ENCODE peak calls at places on chromosomes 16 and 17, in seven cellular contexts. P is activated CD4-positive, alpha-beta T cell treated with anti-CD3 and anti-CD28 coated beads for 24 hours; R is hepatic stellate cell; E is left colon; V is T-helper 9 cell; M is NCI-H446; T is AG20443. W is an unnamed sample.

GRCh38 chr16:85313541-85314208 is 201.4 kb upstream of the CIBAR2 start:
- DNase-seq in P (no peak), R (no peak), E (no peak), T (peak), V (no peak), M (no peak), W (peak)

GRCh38 chr17:78075545-78075944 is 53.0 kb downstream of the TMC6 start:
- DNase-seq in V (no peak), R (no peak), P (no peak), T (no peak), M (no peak), E (no peak), W (no peak)

GRCh38 chr17:65287040-65287439 is 149.9 kb downstream of the RGS9 start:
- DNase-seq in E (no peak), M (no peak), P (no peak), R (peak), T (peak), V (no peak), W (peak)

GRCh38 chr17:44968225-44969143 is at the start of gene C1QL1:
- DNase-seq in T (peak), E (peak), P (peak), M (peak), R (peak), V (peak), W (peak)

GRCh38 chr16:67773569-67774456 is 32.5 kb downstream of the RANBP10 start:
- DNase-seq in V (no peak), E (no peak), T (no peak), M (no peak), R (no peak), P (no peak), W (no peak)

GRCh38 chr16:81723098-81723723 is 55.9 kb upstream of the PLCG2 start:
- DNase-seq in P (peak), M (peak), E (no peak), R (peak), V (no peak), T (peak), W (peak)

GRCh38 chr17:4535667-4536258 is 19.4 kb downstream of the MYBBP1A start:
- DNase-seq in M (no peak), R (no peak), P (no peak), V (no peak), T (no peak), E (no peak), W (no peak)

GRCh38 chr17:32876414-32877163 is at the start of gene MYO1D:
- DNase-seq in T (peak), V (peak), P (peak), M (no peak), R (peak), E (peak), W (peak)

GRCh38 chr17:31672161-31672819 is 186.8 kb downstream of the COPRS start:
- DNase-seq in V (no peak), M (no peak), R (no peak), P (no peak), T (peak), E (no peak), W (no peak)

GRCh38 chr17:17682293-17682736 is 1.1 kb downstream of the RAI1 start:
- DNase-seq in P (no peak), R (no peak), V (peak), M (no peak), T (peak), E (no peak), W (peak)

GRCh38 chr16:23105309-23105708 is 43.9 kb downstream of the USP31 start:
- DNase-seq in P (no peak), R (no peak), E (no peak), M (no peak), T (no peak), V (no peak), W (no peak)

GRCh38 chr17:64240261-64240740 is 22.8 kb downstream of the TEX2 start:
- DNase-seq in E (no peak), M (no peak), T (no peak), V (no peak), R (peak), P (no peak), W (no peak)

GRCh38 chr17:78231991-78232759 is 744 bp downstream of the TMEM235 start:
- DNase-seq in V (peak), R (no peak), E (no peak), P (no peak), T (peak), M (no peak), W (no peak)

GRCh38 chr17:60165976-60166375 is 16.2 kb downstream of the CA4 start:
- DNase-seq in M (no peak), T (no peak), R (no peak), V (no peak), P (no peak), E (peak), W (no peak)

GRCh38 chr17:44324092-44324570 is 492 bp downstream of the SLC25A39 start:
- DNase-seq in P (no peak), R (no peak), T (peak), M (no peak), E (no peak), V (no peak), W (no peak)

GRCh38 chr17:12546983-12547382 is 118.7 kb upstream of the MYOCD start:
- DNase-seq in R (peak), E (no peak), T (no peak), V (no peak), M (no peak), P (no peak), W (no peak)

GRCh38 chr16:15916323-15916722 is 27.9 kb upstream of the CEP20 start:
- DNase-seq in R (no peak), T (no peak), P (no peak), M (no peak), E (no peak), V (no peak), W (no peak)

GRCh38 chr17:3913531-3914318 is 2.5 kb downstream of the P2RX1 start:
- DNase-seq in R (peak), P (peak), M (peak), E (peak), T (peak), V (peak), W (peak)

GRCh38 chr16:23223368-23223767 is 40.8 kb downstream of the SCNN1G start:
- DNase-seq in P (no peak), V (no peak), T (no peak), M (no peak), R (no peak), E (no peak), W (no peak)

GRCh38 chr17:81057079-81057730 is 22.3 kb downstream of the BAIAP2 start:
- DNase-seq in E (peak), R (no peak), M (no peak), P (no peak), T (no peak), V (no peak), W (no peak)

GRCh38 chr16:75570351-75571104 is 4.3 kb downstream of the GABARAPL2 start:
- DNase-seq in V (no peak), T (no peak), R (no peak), P (no peak), M (no peak), E (no peak), W (no peak)

GRCh38 chr16:79217375-79218011 is 383.0 kb downstream of the MAF start:
- DNase-seq in M (no peak), P (no peak), V (no peak), E (no peak), R (no peak), T (no peak), W (no peak)

GRCh38 chr17:77677210-77677609 is 281.3 kb upstream of the TNRC6C start:
- DNase-seq in V (no peak), R (no peak), P (no peak), M (no peak), T (peak), E (no peak), W (no peak)

GRCh38 chr16:85061566-85061965 is 34.0 kb downstream of the KIAA0513 start:
- DNase-seq in T (no peak), P (no peak), M (no peak), R (no peak), E (peak), V (no peak), W (no peak)

GRCh38 chr17:6361733-6362132 is 73.2 kb downstream of the AIPL1 start:
- DNase-seq in P (no peak), V (no peak), T (no peak), E (no peak), R (no peak), M (no peak), W (no peak)

GRCh38 chr16:58428621-58429557 is 36.6 kb downstream of the GINS3 start:
- DNase-seq in T (no peak), M (no peak), V (no peak), E (no peak), P (no peak), R (no peak), W (no peak)

GRCh38 chr17:32763855-32764439 is 113.0 kb downstream of the MYO1D start:
- DNase-seq in V (no peak), R (no peak), P (no peak), E (no peak), T (no peak), M (no peak), W (no peak)

W was measured in SJSA1.